ENCODE peak calls at places on chromosomes 5 and 9, in five cellular contexts. V is IMR-90, C is A549, P is SK-N-SH, S is GM12878. Q is an unnamed sample.

GRCh38 chr5:173326501-173326960 is 1.7 kb downstream of the STC2 start:
- DNase-seq in V (peak), C (no peak), P (no peak), S (no peak), Q (peak)

GRCh38 chr9:14314929-14315753 is 1.2 kb upstream of the NFIB start:
- DNase-seq in V (peak), C (peak), P (peak), S (no peak), Q (peak)

GRCh38 chr5:108531367-108532211 is 149.7 kb upstream of the FBXL17 start:
- DNase-seq in V (peak), C (no peak), P (no peak), S (no peak), Q (peak)

GRCh38 chr9:89153618-89154017 is 25.0 kb downstream of the SHC3 start:
- DNase-seq in V (peak), C (peak), P (no peak), S (no peak), Q (no peak)

GRCh38 chr5:163938595-163938994 is 433.2 kb downstream of the MAT2B start:
- DNase-seq in V (peak), C (no peak), P (no peak), S (no peak), Q (no peak)

GRCh38 chr9:82273121-82273520 is 284.5 kb downstream of the SPATA31D1 start:
- DNase-seq in V (peak), C (no peak), P (no peak), S (no peak), Q (no peak)

GRCh38 chr9:116632990-116633441 is 54.1 kb upstream of the TRIM32 start:
- DNase-seq in V (peak), C (no peak), P (no peak), S (no peak), Q (no peak)

GRCh38 chr5:38420246-38420645 is 136.2 kb downstream of the LIFR start:
- DNase-seq in V (peak), C (no peak), P (no peak), S (no peak), Q (no peak)

GRCh38 chr5:112374356-112374755 is 44.7 kb downstream of the EPB41L4A start:
- DNase-seq in V (no peak), C (peak), P (no peak), S (no peak), Q (no peak)

GRCh38 chr9:13811876-13812275 is 502.1 kb downstream of the NFIB start:
- DNase-seq in V (no peak), C (no peak), P (no peak), S (no peak), Q (no peak)

GRCh38 chr9:120947222-120947621 is 20.6 kb upstream of the TRAF1 start:
- DNase-seq in V (no peak), C (no peak), P (no peak), S (no peak), Q (no peak)

GRCh38 chr9:89215342-89215741 is 36.7 kb upstream of the SHC3 start:
- DNase-seq in V (no peak), C (no peak), P (no peak), S (no peak), Q (no peak)

GRCh38 chr9:86637515-86637914 is 283.3 kb upstream of the TUT7 start:
- DNase-seq in V (peak), C (peak), P (peak), S (no peak), Q (peak)

GRCh38 chr5:447501-447900 is 4.5 kb downstream of the EXOC3 start:
- DNase-seq in V (no peak), C (no peak), P (no peak), S (no peak), Q (no peak)

GRCh38 chr5:68872088-68872842 is 221.5 kb upstream of the SLC30A5 start:
- DNase-seq in V (no peak), C (no peak), P (peak), S (no peak), Q (no peak)

GRCh38 chr5:71830626-71831539 is 111.8 kb downstream of the CARTPT start:
- DNase-seq in V (peak), C (peak), P (no peak), S (no peak), Q (no peak)

GRCh38 chr5:94241288-94241651 is 377.1 kb downstream of the KIAA0825 start:
- DNase-seq in V (peak), C (no peak), P (no peak), S (no peak), Q (no peak)

GRCh38 chr5:55989860-55990259 is 4.9 kb downstream of the IL6ST start:
- DNase-seq in V (no peak), C (no peak), P (no peak), S (no peak), Q (no peak)

GRCh38 chr5:168047043-168047668 is 244.3 kb upstream of the WWC1 start:
- DNase-seq in V (peak), C (peak), P (peak), S (peak), Q (no peak)

GRCh38 chr9:131606896-131607567 is 61.7 kb downstream of the PRRT1B start:
- DNase-seq in V (no peak), C (peak), P (no peak), S (no peak), Q (no peak)

GRCh38 chr9:74960548-74960947 is 7.8 kb upstream of the C9orf40 start:
- DNase-seq in V (peak), C (peak), P (no peak), S (no peak), Q (no peak)

GRCh38 chr9:134227451-134228411 is 63.4 kb upstream of the RNU6ATAC start:
- DNase-seq in V (no peak), C (no peak), P (no peak), S (no peak), Q (no peak)

GRCh38 chr9:131668439-131669233 is 71.2 kb downstream of the RAPGEF1 start:
- DNase-seq in V (peak), C (no peak), P (peak), S (peak), Q (no peak)

GRCh38 chr5:169100735-169101075 is 200.2 kb downstream of the SLIT3 start:
- DNase-seq in V (no peak), C (peak), P (no peak), S (no peak), Q (no peak)

GRCh38 chr5:160064441-160064840 is 54.8 kb downstream of the PWWP2A start:
- DNase-seq in V (no peak), C (no peak), P (peak), S (no peak), Q (peak)

GRCh38 chr9:107007361-107007760 is 144.4 kb downstream of the ZNF462 start:
- DNase-seq in V (no peak), C (no peak), P (no peak), S (no peak), Q (no peak)

GRCh38 chr9:78994476-78994875 is 577.3 kb upstream of the TLE4 start:
- DNase-seq in V (no peak), C (no peak), P (no peak), S (no peak), Q (no peak)

GRCh38 chr9:78985084-78985738 is 586.6 kb upstream of the TLE4 start:
- DNase-seq in V (peak), C (no peak), P (no peak), S (no peak), Q (no peak)

GRCh38 chr9:78986446-78986845 is 585.3 kb upstream of the TLE4 start:
- DNase-seq in V (no peak), C (no peak), P (no peak), S (no peak), Q (no peak)

DNA sequence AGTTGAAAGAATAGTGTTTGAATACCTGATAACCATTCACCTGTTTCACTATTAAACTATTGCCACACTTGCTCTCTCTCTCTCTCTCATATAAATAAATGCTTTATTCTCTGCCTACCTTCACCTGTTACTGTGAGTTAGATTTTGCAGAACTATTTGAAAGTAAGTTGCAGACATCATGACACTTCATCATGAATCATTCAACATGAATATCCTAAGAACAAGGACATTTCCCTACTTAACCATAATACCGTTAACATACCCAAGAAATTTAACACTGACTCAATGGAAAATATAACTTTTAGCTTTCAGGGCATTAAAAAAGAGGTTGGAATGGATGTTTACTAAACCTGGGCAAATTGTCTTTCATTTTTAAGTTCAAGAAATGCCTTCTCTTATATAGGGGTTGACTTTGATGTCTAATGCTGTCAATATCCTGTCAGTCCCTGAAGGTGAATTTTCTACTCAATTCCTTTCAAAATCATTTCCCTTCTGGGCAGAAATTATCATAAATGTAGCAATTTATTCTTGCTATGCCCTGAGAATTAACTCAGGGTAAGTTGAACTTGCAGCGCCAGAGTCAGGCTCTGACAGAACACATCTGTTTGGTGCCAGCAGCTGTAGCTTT is 582.6 kb upstream of the TLE4 start:
- DNase-seq in V (peak), C (no peak), P (no peak), S (no peak), Q (no peak)
- TF ChIP-seq RCOR1 in V (no peak), C (no peak), P (no peak), S (no peak), Q (no peak)

GRCh38 chr5:133969654-133970324 is 1.4 kb upstream of the C5orf15 start:
- DNase-seq in V (peak), C (peak), P (no peak), S (peak), Q (peak)
- TF ChIP-seq RCOR1 in V (no peak), C (no peak), P (no peak), S (no peak), Q (no peak)

GRCh38 chr9:99371376-99371775 is 149.3 kb downstream of the SEC61B start:
- DNase-seq in V (no peak), C (no peak), P (no peak), S (no peak), Q (no peak)

GRCh38 chr9:99366601-99367000 is 144.5 kb downstream of the SEC61B start:
- DNase-seq in V (peak), C (no peak), P (no peak), S (no peak), Q (no peak)

GRCh38 chr9:99366183-99366582 is 144.1 kb downstream of the SEC61B start:
- DNase-seq in V (no peak), C (no peak), P (no peak), S (no peak), Q (no peak)

GRCh38 chr9:99369327-99369722 is 147.2 kb downstream of the SEC61B start:
- DNase-seq in V (no peak), C (no peak), P (no peak), S (no peak), Q (no peak)

DNA sequence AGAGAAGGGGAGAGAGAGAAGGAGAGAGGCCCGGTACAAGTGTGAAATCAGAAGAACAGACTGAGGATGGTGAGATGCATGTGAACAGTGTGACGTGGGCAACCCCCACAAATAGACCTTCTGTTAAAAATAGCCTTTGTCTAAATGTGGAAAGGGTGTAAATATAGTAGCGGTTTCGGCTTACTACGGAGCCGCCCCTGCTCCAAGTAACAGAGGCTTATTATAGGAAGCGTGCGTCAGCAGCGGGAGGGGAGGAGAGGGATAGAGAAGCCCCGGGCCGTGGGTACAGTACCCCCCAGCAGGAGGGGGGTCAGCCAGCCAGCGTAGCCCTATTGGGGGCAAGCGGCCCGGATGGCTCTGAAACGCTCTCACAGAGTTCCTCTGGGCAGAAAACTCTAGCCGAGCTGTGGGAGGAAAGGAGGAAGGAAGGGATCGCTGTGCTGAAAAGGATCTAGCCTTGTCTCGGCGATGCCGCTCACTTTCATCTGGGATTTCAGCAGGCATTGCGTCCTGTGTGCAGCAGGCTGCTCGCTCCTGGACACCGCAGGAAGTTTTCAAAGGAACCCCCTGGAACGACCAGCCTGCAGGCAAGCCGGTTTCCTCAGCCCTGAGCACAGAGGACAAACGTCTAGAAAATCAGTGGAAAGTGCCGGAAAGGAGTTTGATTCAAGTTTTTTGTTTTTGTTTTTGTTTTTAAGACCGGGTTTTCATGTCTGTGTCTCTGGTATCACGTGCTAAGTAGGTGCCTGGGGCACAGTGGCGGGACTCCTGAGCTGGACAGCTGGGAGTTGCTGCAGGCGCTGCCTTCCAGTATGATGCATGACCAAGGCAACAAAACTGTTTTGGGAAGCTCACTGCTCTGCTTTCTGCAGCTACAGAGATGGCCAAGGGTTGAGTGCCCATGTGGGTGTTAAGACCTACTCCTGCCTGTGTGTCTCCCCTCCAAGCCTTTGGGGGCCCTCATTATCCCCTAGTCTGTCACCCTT is 146.6 kb downstream of the SEC61B start:
- DNase-seq in V (peak), C (no peak), P (no peak), S (peak), Q (no peak)
- TF ChIP-seq RCOR1 in V (no peak), C (no peak), P (no peak), S (no peak), Q (no peak)

DNA sequence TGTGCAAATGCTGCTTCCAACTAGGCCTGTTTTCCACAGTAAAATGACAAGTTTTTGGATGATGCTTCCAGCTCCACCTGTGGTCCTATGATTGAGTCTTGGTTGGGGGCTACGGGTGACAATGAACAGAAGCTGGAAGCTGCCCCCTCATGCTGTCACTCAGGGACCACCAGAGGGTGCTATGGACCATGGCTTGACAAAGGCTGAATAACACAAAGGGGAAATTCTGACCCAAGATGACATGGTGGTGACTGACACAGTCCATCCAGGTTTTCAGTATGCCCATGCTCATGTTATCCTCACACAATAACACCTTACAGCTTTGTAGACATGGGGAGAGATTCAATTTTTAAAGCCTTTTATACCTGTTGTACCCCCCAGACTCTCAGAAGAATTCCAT is 23.9 kb upstream of the SAP30L start:
- DNase-seq in V (peak), C (peak), P (peak), S (no peak), Q (peak)
- TF ChIP-seq RCOR1 in V (no peak), C (no peak), P (no peak), S (no peak), Q (no peak)

GRCh38 chr5:33829430-33829829 is 62.4 kb downstream of the ADAMTS12 start:
- DNase-seq in V (no peak), C (no peak), P (no peak), S (no peak), Q (no peak)

GRCh38 chr5:33831041-33831440 is 60.7 kb downstream of the ADAMTS12 start:
- DNase-seq in V (no peak), C (no peak), P (no peak), S (no peak), Q (no peak)

GRCh38 chr5:33827335-33827734 is 64.5 kb downstream of the ADAMTS12 start:
- DNase-seq in V (no peak), C (no peak), P (no peak), S (no peak), Q (no peak)

GRCh38 chr5:33827885-33828284 is 63.9 kb downstream of the ADAMTS12 start:
- DNase-seq in V (no peak), C (peak), P (no peak), S (no peak), Q (no peak)

GRCh38 chr5:33828611-33829286 is 63.0 kb downstream of the ADAMTS12 start:
- DNase-seq in V (no peak), C (no peak), P (no peak), S (no peak), Q (no peak)
- TF ChIP-seq RCOR1 in V (no peak), C (no peak), P (no peak), S (no peak), Q (no peak)

GRCh38 chr5:59351076-59351794 is 542.3 kb downstream of the PDE4D start:
- DNase-seq in V (peak), C (no peak), P (no peak), S (no peak), Q (no peak)

GRCh38 chr5:59346514-59346913 is 547.0 kb downstream of the PDE4D start:
- DNase-seq in V (no peak), C (no peak), P (no peak), S (no peak), Q (no peak)

GRCh38 chr5:59346987-59347386 is 546.5 kb downstream of the PDE4D start:
- DNase-seq in V (no peak), C (no peak), P (no peak), S (no peak), Q (no peak)

GRCh38 chr5:59348189-59348588 is 545.3 kb downstream of the PDE4D start:
- DNase-seq in V (no peak), C (peak), P (no peak), S (no peak), Q (no peak)
- TF ChIP-seq RCOR1 in V (no peak), C (no peak), P (no peak), S (no peak), Q (no peak)

DNA sequence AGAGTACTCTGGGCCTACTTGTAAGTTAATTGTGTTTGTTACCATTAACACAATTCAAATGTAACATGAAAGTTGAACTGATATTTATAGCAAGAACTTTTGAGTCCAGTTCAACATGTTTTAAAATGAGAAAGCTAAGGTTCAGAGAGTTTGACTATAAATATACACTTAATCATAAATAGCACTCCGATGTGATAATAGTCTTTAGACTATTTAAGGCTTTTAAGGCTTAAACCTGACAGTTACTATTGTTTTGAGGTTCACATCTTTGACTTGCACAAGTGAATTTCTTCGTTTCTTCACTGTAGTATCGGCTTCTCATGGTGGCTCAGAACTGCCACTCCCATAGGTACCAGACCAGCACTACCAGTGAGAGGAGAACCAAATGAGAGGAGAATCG is 42.4 kb downstream of the ZNF608 start:
- DNase-seq in V (no peak), C (no peak), P (no peak), S (no peak), Q (no peak)
- TF ChIP-seq RCOR1 in V (no peak), C (no peak), P (no peak), S (no peak), Q (no peak)

Q was measured in K562.